ENCODE peak calls at places on chromosomes 13 and 19, in eight cellular contexts. O is ovary; R is CD8-positive, alpha-beta T cell; X is ascending aorta; B is stomach; L is right lobe of liver; T is left ventricle myocardium inferior; J is breast epithelium. K is an unnamed sample.
A peak's percentile ranks its signal among the peaks of the same experiment; 100 is the strongest.

GRCh38 chr19:15265849-15266248 is 33.6 kb upstream of the EPHX3 start:
- DNase-seq in T (peak; percentile 90), R (no peak), O (peak; percentile 97), X (peak; percentile 77), L (peak; percentile 89), B (peak; percentile 93), J (peak; percentile 56), K (no peak)

GRCh38 chr13:101624210-101624922 is 171.9 kb downstream of the ITGBL1 start:
- DNase-seq in O (no peak), R (no peak), B (no peak), T (no peak), L (no peak), X (no peak), J (no peak), K (no peak)

GRCh38 chr19:40210919-40211318 is 7.3 kb downstream of the TTC9B start:
- DNase-seq in L (no peak), X (no peak), B (no peak), T (no peak), J (no peak), O (no peak), R (no peak), K (no peak)

GRCh38 chr19:823565-824121 is 1.9 kb upstream of the PLPPR3 start:
- DNase-seq in O (no peak), T (no peak), B (no peak), J (no peak), L (no peak), R (no peak), X (no peak), K (no peak)

GRCh38 chr13:43085545-43085944 is 62.2 kb downstream of the DNAJC15 start:
- DNase-seq in L (no peak), R (no peak), B (no peak), O (no peak), T (no peak), J (no peak), X (no peak), K (no peak)

GRCh38 chr19:23415034-23415433 is 19.8 kb upstream of the ZNF91 start:
- DNase-seq in X (no peak), B (no peak), J (no peak), O (no peak), T (no peak), R (no peak), L (no peak), K (no peak)

GRCh38 chr13:113458218-113459065 is 5.2 kb upstream of the ADPRHL1 start:
- DNase-seq in R (no peak), J (no peak), L (peak; percentile 40), X (no peak), O (no peak), T (no peak), B (no peak), K (no peak)

GRCh38 chr19:4506449-4507149 is 11.7 kb downstream of the PLIN4 start:
- DNase-seq in X (no peak), B (no peak), R (no peak), J (no peak), L (no peak), O (no peak), T (no peak), K (no peak)

GRCh38 chr19:53485046-53486004 is 17.8 kb downstream of the ZNF813 start:
- DNase-seq in J (no peak), R (no peak), L (no peak), X (no peak), O (no peak), T (no peak), B (no peak), K (no peak)

GRCh38 chr13:111937763-111938375 is 129.1 kb upstream of the SOX1 start:
- DNase-seq in L (no peak), J (no peak), B (peak; percentile 10), R (no peak), T (no peak), X (no peak), O (no peak), K (no peak)

GRCh38 chr13:34070006-34070405 is 252.1 kb downstream of the RFC3 start:
- DNase-seq in R (no peak), J (no peak), X (no peak), L (no peak), T (no peak), O (no peak), B (no peak), K (no peak)

GRCh38 chr13:27034678-27035111 is 136.9 kb downstream of the USP12 start:
- DNase-seq in O (no peak), T (no peak), L (no peak), R (no peak), X (no peak), B (no peak), J (no peak), K (no peak)

GRCh38 chr13:106846571-106846970 is 278.6 kb upstream of the ARGLU1 start:
- DNase-seq in L (no peak), B (no peak), O (no peak), X (no peak), T (no peak), J (no peak), R (no peak), K (no peak)

GRCh38 chr13:90395846-90396245 is 951.6 kb upstream of the MIR17HG start:
- DNase-seq in J (no peak), L (no peak), X (no peak), T (no peak), R (no peak), O (no peak), B (no peak), K (no peak)

GRCh38 chr13:48142437-48142836 is 47.5 kb upstream of the MED4 start:
- DNase-seq in J (no peak), L (no peak), T (no peak), R (no peak), X (no peak), O (no peak), B (no peak), K (no peak)

GRCh38 chr13:77698211-77699058 is 948 bp downstream of the SLAIN1 start:
- DNase-seq in T (peak; percentile 19), J (no peak), R (peak; percentile 29), X (no peak), B (peak; percentile 46), O (peak; percentile 12), L (peak; percentile 54), K (peak; percentile 35)

GRCh38 chr13:20873348-20873747 is 29.2 kb downstream of the XPO4 start:
- DNase-seq in O (no peak), J (no peak), R (no peak), L (no peak), T (no peak), B (no peak), X (no peak), K (no peak)

GRCh38 chr13:21069561-21070004 is 8.2 kb upstream of the LATS2 start:
- DNase-seq in X (no peak), B (no peak), J (no peak), O (peak; percentile 60), R (no peak), T (peak; percentile 37), L (no peak), K (no peak)

GRCh38 chr19:38661996-38662395 is 14.5 kb downstream of the ACTN4 start:
- DNase-seq in O (no peak), T (no peak), L (no peak), R (no peak), B (peak; percentile 69), J (peak; percentile 88), X (no peak), K (no peak)

GRCh38 chr13:76148926-76149325 is 512.8 kb downstream of the LMO7 start:
- DNase-seq in X (no peak), R (no peak), O (no peak), T (no peak), J (no peak), B (no peak), L (no peak), K (no peak)

GRCh38 chr13:44231786-44232516 is 141.7 kb upstream of the SERP2 start:
- DNase-seq in L (no peak), T (no peak), X (no peak), J (peak; percentile 83), B (peak; percentile 82), R (no peak), O (peak; percentile 73), K (no peak)

GRCh38 chr19:31119951-31120690 is 229.1 kb downstream of the TSHZ3 start:
- DNase-seq in L (no peak), T (no peak), J (no peak), O (no peak), B (no peak), R (no peak), X (no peak), K (no peak)

GRCh38 chr19:52297601-52298358 is 811 bp downstream of the ZNF480 start:
- DNase-seq in B (no peak), R (no peak), X (no peak), L (no peak), O (no peak), T (no peak), J (no peak), K (no peak)

GRCh38 chr19:38114651-38115050 is 109.4 kb downstream of the DPF1 start:
- DNase-seq in O (no peak), T (no peak), X (no peak), R (no peak), J (no peak), L (no peak), B (no peak), K (no peak)

GRCh38 chr19:58128041-58128685 is 22.4 kb downstream of the ZNF329 start:
- DNase-seq in B (no peak), J (no peak), T (no peak), O (no peak), R (no peak), X (no peak), L (no peak), K (no peak)
- H3K36me3 ChIP-seq in B (peaks cover 61% of the 10 kb centered on the region), J (peaks cover 35% of the 10 kb centered on the region), T (peaks cover 93% of the 10 kb centered on the region), O (peaks cover 5% of the 10 kb centered on the region), R (peaks cover 31% of the 10 kb centered on the region), X (peaks cover 67% of the 10 kb centered on the region), L (peaks cover 5% of the 10 kb centered on the region), K (peaks cover 50% of the 10 kb centered on the region)

DNA sequence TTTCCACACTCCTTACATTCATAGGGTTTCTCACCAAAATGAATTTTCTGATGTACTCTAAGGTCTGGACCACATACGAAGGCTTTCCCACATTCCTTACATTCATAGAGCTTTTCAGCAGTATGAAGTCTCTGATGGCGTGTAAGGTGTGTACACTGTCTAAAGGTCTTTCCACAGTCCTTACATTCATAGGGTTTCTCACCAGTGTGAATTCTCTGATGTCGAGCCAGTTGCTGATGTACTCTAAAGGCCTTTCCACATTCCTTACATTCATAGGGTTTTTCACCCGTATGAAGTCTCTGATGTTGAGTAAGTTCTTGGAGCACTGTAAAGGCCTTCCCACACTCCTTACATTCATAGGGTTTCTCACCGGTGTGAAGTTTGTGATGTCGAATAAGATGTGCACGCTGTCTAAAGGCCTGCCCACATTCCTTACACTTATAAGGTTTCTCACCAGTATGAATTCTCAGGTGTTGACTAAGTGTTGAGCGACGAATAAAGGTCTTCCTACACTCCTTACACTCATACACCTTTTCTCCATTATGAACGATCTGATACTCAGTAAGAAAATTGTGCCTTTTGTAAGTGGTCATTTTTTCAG is 38.1 kb downstream of the ZFP14 start:
- DNase-seq in J (no peak), X (no peak), T (no peak), B (no peak), R (no peak), O (no peak), L (no peak), K (no peak)
- H3K9me3 ChIP-seq in J (peaks cover 60% of the 10 kb centered on the region), X (peaks cover 100% of the 10 kb centered on the region), T (peaks cover 73% of the 10 kb centered on the region), B (peaks cover 98% of the 10 kb centered on the region), R (peaks cover 41% of the 10 kb centered on the region), O (peaks cover 14% of the 10 kb centered on the region), L (no peaks in the 10 kb centered on the region), K (peaks cover 40% of the 10 kb centered on the region)

GRCh38 chr19:2242092-2242537 is 5.5 kb downstream of the SF3A2 start:
- DNase-seq in R (no peak), X (no peak), B (no peak), O (no peak), L (no peak), T (no peak), J (no peak), K (no peak)
- H3K4me1 ChIP-seq in R (peaks cover 62% of the 10 kb centered on the region), X (peaks cover 49% of the 10 kb centered on the region), B (peaks cover 70% of the 10 kb centered on the region), O (peaks cover 25% of the 10 kb centered on the region), L (no peaks in the 10 kb centered on the region), T (peaks cover 78% of the 10 kb centered on the region), J (peaks cover 18% of the 10 kb centered on the region), K (peaks cover 46% of the 10 kb centered on the region)

GRCh38 chr19:3119071-3119781 is 16.6 kb upstream of the GNA15 start:
- DNase-seq in T (no peak), L (no peak), X (no peak), R (no peak), J (no peak), B (no peak), O (no peak), K (no peak)
- H3K36me3 ChIP-seq in T (peaks cover 75% of the 10 kb centered on the region), L (peaks cover 7% of the 10 kb centered on the region), X (peaks cover 58% of the 10 kb centered on the region), R (no peaks in the 10 kb centered on the region), J (no peaks in the 10 kb centered on the region), B (peaks cover 86% of the 10 kb centered on the region), O (no peaks in the 10 kb centered on the region), K (no peaks in the 10 kb centered on the region)